ENCODE peak calls at places on chromosomes 12 and 14, in eight cellular contexts. E is caudate nucleus; W is activated CD8-positive, alpha-beta memory T cell treated with anti-CD3 and anti-CD28 coated beads for 24 hours; J is GM03348; D is LNCaP clone FGC; G is stimulated activated CD4-positive, alpha-beta T cell treated with anti-CD3 and anti-CD28 coated beads, Interleukin-2, amount 100 ng/mL, for 48 hours; O is T-cell; C is PC-9. N is an unnamed sample.

GRCh38 chr12:69056743-69057515 is 124.0 kb upstream of the CPM start:
- DNase-seq in E (no peak), W (no peak), J (peak), D (no peak), G (no peak), O (no peak), C (no peak), N (no peak)

GRCh38 chr12:19912996-19913395 is 455.3 kb upstream of the PDE3A start:
- DNase-seq in E (no peak), W (no peak), J (no peak), D (peak), G (no peak), O (no peak), C (no peak), N (no peak)

GRCh38 chr12:105107176-105107496 is 395 bp upstream of the WASHC4 start:
- DNase-seq in E (no peak), W (no peak), J (no peak), D (no peak), G (no peak), O (no peak), C (no peak), N (no peak)

GRCh38 chr14:53979747-53980642 is 23.4 kb upstream of the BMP4 start:
- DNase-seq in E (no peak), W (no peak), J (peak), D (no peak), G (no peak), O (no peak), C (peak), N (no peak)

GRCh38 chr12:49662998-49663843 is 39.9 kb downstream of the PRPF40B start:
- DNase-seq in E (no peak), W (peak), J (peak), D (no peak), G (peak), O (peak), C (no peak), N (peak)

GRCh38 chr14:20781805-20782204 is 737 bp downstream of the RNASE6 start:
- DNase-seq in E (no peak), W (no peak), J (no peak), D (no peak), G (no peak), O (no peak), C (no peak), N (no peak)

GRCh38 chr12:109191621-109192250 is 75.3 kb downstream of the ACACB start:
- DNase-seq in E (no peak), W (no peak), J (no peak), D (no peak), G (no peak), O (no peak), C (peak), N (no peak)

GRCh38 chr14:99287269-99287942 is 15.4 kb upstream of the BCL11B start:
- DNase-seq in E (no peak), W (peak), J (no peak), D (no peak), G (no peak), O (peak), C (no peak), N (no peak)

GRCh38 chr12:100058482-100059029 is 73.8 kb upstream of the ANKS1B start:
- DNase-seq in E (no peak), W (no peak), J (peak), D (no peak), G (no peak), O (no peak), C (peak), N (no peak)

GRCh38 chr12:66059670-66060069 is 70.9 kb downstream of the LLPH start:
- DNase-seq in E (no peak), W (no peak), J (no peak), D (no peak), G (no peak), O (no peak), C (no peak), N (no peak)

GRCh38 chr12:77761286-77761685 is 69.4 kb upstream of the NAV3 start:
- DNase-seq in E (no peak), W (no peak), J (no peak), D (no peak), G (no peak), O (no peak), C (no peak), N (no peak)

GRCh38 chr12:127077262-127078045 is 1189.5 kb upstream of the TMEM132C start:
- DNase-seq in E (no peak), W (no peak), J (no peak), D (no peak), G (no peak), O (no peak), C (no peak), N (no peak)

GRCh38 chr12:113232787-113233585 is 11.7 kb downstream of the TPCN1 start:
- DNase-seq in E (no peak), W (peak), J (peak), D (no peak), G (no peak), O (peak), C (no peak), N (peak)

GRCh38 chr12:122046145-122046544 is 24.5 kb downstream of the BCL7A start:
- DNase-seq in E (no peak), W (no peak), J (no peak), D (no peak), G (no peak), O (no peak), C (no peak), N (no peak)

GRCh38 chr14:59097681-59098080 is 90.8 kb upstream of the DAAM1 start:
- DNase-seq in E (no peak), W (no peak), J (no peak), D (no peak), G (no peak), O (no peak), C (no peak), N (no peak)

GRCh38 chr12:70609739-70610491 is 27.3 kb downstream of the PTPRB start:
- DNase-seq in E (no peak), W (no peak), J (peak), D (no peak), G (no peak), O (no peak), C (no peak), N (no peak)

GRCh38 chr14:90543876-90544275 is 147.0 kb downstream of the CALM1 start:
- DNase-seq in E (no peak), W (no peak), J (no peak), D (no peak), G (no peak), O (no peak), C (no peak), N (no peak)

GRCh38 chr12:71193041-71193440 is 35.2 kb upstream of the TSPAN8 start:
- DNase-seq in E (no peak), W (no peak), J (no peak), D (no peak), G (no peak), O (no peak), C (no peak), N (no peak)

GRCh38 chr12:3218150-3218845 is 141.1 kb downstream of the TSPAN9 start:
- DNase-seq in E (no peak), W (no peak), J (peak), D (no peak), G (no peak), O (no peak), C (no peak), N (no peak)

GRCh38 chr14:31270196-31270772 is 62.7 kb upstream of the HECTD1 start:
- DNase-seq in E (no peak), W (no peak), J (no peak), D (no peak), G (peak), O (no peak), C (no peak), N (no peak)

GRCh38 chr12:116969615-116970575 is 59.1 kb downstream of the FBXW8 start:
- DNase-seq in E (no peak), W (no peak), J (peak), D (no peak), G (no peak), O (no peak), C (no peak), N (no peak)

GRCh38 chr12:2456813-2457186 is 338.0 kb upstream of the FKBP4 start:
- DNase-seq in E (no peak), W (no peak), J (no peak), D (no peak), G (no peak), O (no peak), C (no peak), N (no peak)

GRCh38 chr12:27852742-27853141 is 72.7 kb upstream of the MANSC4 start:
- DNase-seq in E (no peak), W (no peak), J (no peak), D (no peak), G (no peak), O (no peak), C (no peak), N (no peak)

GRCh38 chr12:56723889-56724659 is 1.0 kb downstream of the NACA start:
- DNase-seq in E (no peak), W (no peak), J (peak), D (peak), G (no peak), O (no peak), C (no peak), N (no peak)

GRCh38 chr14:33376510-33376909 is 437.8 kb downstream of the NPAS3 start:
- DNase-seq in E (no peak), W (no peak), J (no peak), D (no peak), G (no peak), O (no peak), C (no peak), N (no peak)

GRCh38 chr12:34033628-34034296 is 11.5 kb downstream of the ALG10 start:
- DNase-seq in E (no peak), W (no peak), J (peak), D (peak), G (no peak), O (no peak), C (no peak), N (no peak)

GRCh38 chr12:57575771-57576612 is 15.0 kb upstream of the PIP4K2C start:
- DNase-seq in E (no peak), W (no peak), J (no peak), D (no peak), G (no peak), O (no peak), C (no peak), N (no peak)

GRCh38 chr14:89489796-89490506 is 72.9 kb upstream of the FOXN3 start:
- DNase-seq in E (no peak), W (no peak), J (peak), D (no peak), G (no peak), O (no peak), C (no peak), N (no peak)

GRCh38 chr12:130013771-130014484 is 110.1 kb upstream of the TMEM132D start:
- DNase-seq in E (no peak), W (peak), J (peak), D (no peak), G (peak), O (peak), C (no peak), N (no peak)

GRCh38 chr14:37599527-37600368 is 4.3 kb downstream of the TTC6 start:
- DNase-seq in E (no peak), W (no peak), J (no peak), D (no peak), G (no peak), O (no peak), C (no peak), N (no peak)

GRCh38 chr12:123928274-123928865 is 44.3 kb downstream of the CCDC92 start:
- DNase-seq in E (no peak), W (no peak), J (no peak), D (no peak), G (no peak), O (no peak), C (no peak), N (no peak)

GRCh38 chr12:52496054-52496453 is 3.0 kb upstream of the KRT6A start:
- DNase-seq in E (no peak), W (no peak), J (no peak), D (no peak), G (no peak), O (no peak), C (no peak), N (no peak)

GRCh38 chr12:20805921-20806320 is 4.6 kb upstream of the SLCO1B3 start:
- DNase-seq in E (no peak), W (no peak), J (no peak), D (no peak), G (no peak), O (no peak), C (no peak), N (no peak)

GRCh38 chr12:31000751-31001150 is 72.9 kb upstream of the DDX11 start:
- DNase-seq in E (no peak), W (no peak), J (peak), D (no peak), G (no peak), O (no peak), C (peak), N (no peak)

GRCh38 chr14:106436310-106436905 is 910.0 kb downstream of the TMEM121 start:
- DNase-seq in E (no peak), W (peak), J (no peak), D (peak), G (peak), O (peak), C (no peak), N (peak)

N was measured in T-helper 9 cell.